ENCODE peak calls at places on chromosomes 2 and 18, in four cellular contexts. M is Calu3, V is NCI-H446, E is pancreas. I is an unnamed sample.

GRCh38 chr18:8912348-8913057 is 190.0 kb upstream of the NDUFV2 start:
- DNase-seq in M (peak), V (peak), E (no peak), I (peak)

GRCh38 chr2:228731517-228731916 is 539.6 kb downstream of the PID1 start:
- DNase-seq in M (no peak), E (no peak), V (no peak), I (no peak)

GRCh38 chr2:118055512-118056164 is 32.6 kb upstream of the INSIG2 start:
- DNase-seq in M (no peak), V (no peak), E (no peak), I (no peak)

GRCh38 chr2:9982891-9983290 is 31.4 kb downstream of the GRHL1 start:
- DNase-seq in V (no peak), E (no peak), M (no peak), I (no peak)

GRCh38 chr2:118249531-118249930 is 161.3 kb downstream of the INSIG2 start:
- DNase-seq in E (no peak), V (no peak), M (peak), I (no peak)

GRCh38 chr2:158828378-158829136 is 33.4 kb downstream of the DAPL1 start:
- DNase-seq in M (no peak), E (no peak), V (no peak), I (no peak)

GRCh38 chr2:43020990-43021677 is 205.3 kb downstream of the ZFP36L2 start:
- DNase-seq in E (no peak), V (no peak), M (no peak), I (no peak)

GRCh38 chr18:48831802-48832201 is 119.0 kb downstream of the SMAD7 start:
- DNase-seq in V (no peak), M (no peak), E (no peak), I (no peak)

GRCh38 chr2:230129343-230129742 is 60.6 kb upstream of the SLC16A14 start:
- DNase-seq in E (no peak), V (no peak), M (no peak), I (no peak)

GRCh38 chr2:60536716-60537115 is 16.7 kb downstream of the BCL11A start:
- DNase-seq in V (no peak), M (no peak), E (no peak), I (no peak)

GRCh38 chr18:7413906-7414305 is 153.2 kb upstream of the PTPRM start:
- DNase-seq in M (no peak), V (no peak), E (no peak), I (no peak)

GRCh38 chr2:158457826-158458616 is 1.3 kb downstream of the PKP4 start:
- DNase-seq in E (peak), V (no peak), M (peak), I (peak)

GRCh38 chr2:74461187-74462053 is 3.2 kb downstream of the WBP1 start:
- DNase-seq in V (no peak), M (peak), E (no peak), I (no peak)

GRCh38 chr2:38394903-38395341 is 17.8 kb upstream of the ATL2 start:
- DNase-seq in E (no peak), V (no peak), M (no peak), I (no peak)

GRCh38 chr2:100992262-100992661 is 9.8 kb upstream of the RPL31 start:
- DNase-seq in M (no peak), E (no peak), V (no peak), I (no peak)

GRCh38 chr2:100731535-100731981 is 88.4 kb upstream of the NPAS2 start:
- DNase-seq in M (no peak), E (no peak), V (no peak), I (no peak)

GRCh38 chr2:119533560-119533959 is 9.3 kb upstream of the SCTR start:
- DNase-seq in V (no peak), E (no peak), M (no peak), I (no peak)

GRCh38 chr18:58303363-58303762 is 259.3 kb downstream of the NEDD4L start:
- DNase-seq in M (no peak), V (no peak), E (no peak), I (no peak)

GRCh38 chr2:26043862-26044736 is 10.2 kb downstream of the RAB10 start:
- DNase-seq in M (peak), E (no peak), V (no peak), I (no peak)

GRCh38 chr2:66170681-66171234 is 264.2 kb upstream of the MEIS1 start:
- DNase-seq in E (no peak), V (no peak), M (no peak), I (no peak)

GRCh38 chr2:239731422-239731821 is 293.7 kb downstream of the NDUFA10 start:
- DNase-seq in E (no peak), V (no peak), M (no peak), I (peak)

GRCh38 chr2:172442072-172442895 is 14.9 kb downstream of the ITGA6 start:
- DNase-seq in E (peak), V (no peak), M (peak), I (peak)

GRCh38 chr2:223989206-223989859 is 32.1 kb downstream of the MRPL44 start:
- DNase-seq in M (peak), E (peak), V (no peak), I (peak)

GRCh38 chr2:145875011-145875410 is 1355.1 kb upstream of the ZEB2 start:
- DNase-seq in M (no peak), E (no peak), V (no peak), I (no peak)

GRCh38 chr2:27613985-27614384 is 14.8 kb downstream of the CCDC121 start:
- DNase-seq in M (no peak), V (no peak), E (no peak), I (no peak)

GRCh38 chr2:46929612-46930011 is 14.0 kb upstream of the MCFD2 start:
- DNase-seq in E (no peak), V (no peak), M (no peak), I (no peak)

GRCh38 chr2:70089220-70089945 is 2.1 kb downstream of the PCBP1 start:
- DNase-seq in V (no peak), E (peak), M (no peak), I (no peak)

GRCh38 chr18:48948112-48949050 is 2.4 kb downstream of the SMAD7 start:
- DNase-seq in E (peak), V (no peak), M (peak), I (peak)

GRCh38 chr2:46230115-46230571 is 67.1 kb upstream of the EPAS1 start:
- DNase-seq in V (no peak), E (no peak), M (peak), I (no peak)

GRCh38 chr2:40004336-40004735 is 225.3 kb upstream of the THUMPD2 start:
- DNase-seq in E (no peak), V (no peak), M (no peak), I (no peak)

GRCh38 chr2:29347774-29348465 is 232.7 kb downstream of the CLIP4 start:
- DNase-seq in V (no peak), E (no peak), M (no peak), I (no peak)

GRCh38 chr18:51039138-51040112 is 9.4 kb downstream of the SMAD4 start:
- DNase-seq in E (peak), M (no peak), V (no peak), I (no peak)

GRCh38 chr2:241068136-241068941 is 33.7 kb downstream of the MTERF4 start:
- DNase-seq in M (no peak), V (no peak), E (no peak), I (no peak)

GRCh38 chr2:147232225-147232669 is 612.6 kb upstream of the ACVR2A start:
- DNase-seq in V (no peak), E (no peak), M (no peak), I (no peak)

GRCh38 chr2:181656450-181657261 is at the start of gene CERKL:
- DNase-seq in V (no peak), E (peak), M (peak), I (peak)

GRCh38 chr2:19256239-19256638 is 102.2 kb downstream of the OSR1 start:
- DNase-seq in V (no peak), M (no peak), E (no peak), I (no peak)

GRCh38 chr2:112640800-112641675 is 4.7 kb upstream of the SLC20A1 start:
- DNase-seq in E (no peak), M (peak), V (no peak), I (no peak)

GRCh38 chr2:228522977-228523376 is 341.5 kb upstream of the SPHKAP start:
- DNase-seq in E (no peak), V (no peak), M (no peak), I (no peak)

I was measured in mucosa of descending colon.